ENCODE peak calls at places on chromosomes 5 and 9, in ten cellular contexts. B is NAMALWA; F is aorta; M is activated CD8-positive, alpha-beta memory T cell treated with anti-CD3 and anti-CD28 coated beads, Interleukin-2, amount 50 U/mL, for 48 hours; T is neural crest cell; J is body of pancreas; L is activated naive CD4-positive, alpha-beta T cell treated with Interleukin-2 at 50 U/mL for 16 hours; P is T-helper 9 cell; R is A172; N is stimulated activated naive B cell treated with anti-CD40 and anti-IgM and Interleukin-4, amounts not matched to agents 10 μg/mL and 1 μg/mL and 100 μg/mL, for 72 hours. V is an unnamed sample.

GRCh38 chr9:28678097-28678496 is 1104.8 kb upstream of the C9orf72 start:
- DNase-seq in B (no peak), F (no peak), M (no peak), T (no peak), J (no peak), L (no peak), P (no peak), R (peak; percentile 0), N (no peak), V (no peak)

GRCh38 chr9:110801426-110801825 is 132.8 kb downstream of the MUSK start:
- DNase-seq in B (no peak), F (no peak), M (no peak), T (no peak), J (no peak), L (no peak), P (no peak), R (no peak), N (no peak), V (no peak)

GRCh38 chr9:37037744-37038640 is 3.9 kb upstream of the PAX5 start:
- DNase-seq in B (no peak), F (no peak), M (peak; percentile 68), T (peak; percentile 47), J (no peak), L (peak; percentile 17), P (no peak), R (no peak), N (peak; percentile 68), V (no peak)

GRCh38 chr5:137051165-137051564 is 448.0 kb downstream of the SPOCK1 start:
- DNase-seq in B (no peak), F (no peak), M (no peak), T (no peak), J (no peak), L (no peak), P (no peak), R (no peak), N (no peak), V (no peak)

GRCh38 chr5:129345213-129345925 is 114.7 kb upstream of the ADAMTS19 start:
- DNase-seq in B (peak; percentile 4), F (no peak), M (no peak), T (no peak), J (no peak), L (no peak), P (no peak), R (no peak), N (no peak), V (no peak)

GRCh38 chr5:80960531-80961375 is 590 bp downstream of the RASGRF2 start:
- DNase-seq in B (no peak), F (peak; percentile 48), M (peak; percentile 77), T (peak; percentile 6), J (no peak), L (peak; percentile 44), P (peak; percentile 38), R (no peak), N (no peak), V (peak; percentile 49)

GRCh38 chr5:35618791-35619190 is 1.1 kb downstream of the SPEF2 start:
- DNase-seq in B (no peak), F (no peak), M (no peak), T (no peak), J (no peak), L (no peak), P (no peak), R (no peak), N (no peak), V (no peak)

GRCh38 chr9:109771084-109771483 is 8.9 kb upstream of the PALM2AKAP2 start:
- DNase-seq in B (no peak), F (no peak), M (no peak), T (no peak), J (no peak), L (no peak), P (no peak), R (peak; percentile 86), N (no peak), V (no peak)

GRCh38 chr5:71872465-71872864 is 153.4 kb downstream of the CARTPT start:
- DNase-seq in B (no peak), F (no peak), M (no peak), T (no peak), J (no peak), L (no peak), P (no peak), R (no peak), N (no peak), V (no peak)

GRCh38 chr9:68949271-68950000 is 64.5 kb downstream of the PRKACG start:
- DNase-seq in B (peak; percentile 77), F (peak; percentile 57), M (no peak), T (no peak), J (peak; percentile 65), L (no peak), P (no peak), R (peak; percentile 15), N (peak; percentile 7), V (no peak)

GRCh38 chr5:173240091-173241050 is 5.4 kb upstream of the NKX2-5 start:
- DNase-seq in B (no peak), F (no peak), M (no peak), T (no peak), J (no peak), L (no peak), P (no peak), R (no peak), N (no peak), V (no peak)

GRCh38 chr5:40333459-40334241 is 346.1 kb upstream of the PTGER4 start:
- DNase-seq in B (no peak), F (no peak), M (no peak), T (no peak), J (no peak), L (peak; percentile 17), P (no peak), R (peak; percentile 65), N (no peak), V (no peak)

GRCh38 chr5:102483736-102484135 is 15.1 kb downstream of the SLCO6A1 start:
- DNase-seq in B (no peak), F (no peak), M (no peak), T (no peak), J (no peak), L (no peak), P (no peak), R (no peak), N (no peak), V (no peak)

GRCh38 chr9:35826071-35826701 is 2.3 kb downstream of the FAM221B start:
- DNase-seq in B (peak; percentile 85), F (no peak), M (no peak), T (no peak), J (peak; percentile 39), L (peak; percentile 26), P (no peak), R (peak; percentile 32), N (no peak), V (no peak)

GRCh38 chr5:9381464-9381863 is 164.4 kb downstream of the SEMA5A start:
- DNase-seq in B (no peak), F (no peak), M (no peak), T (no peak), J (no peak), L (no peak), P (no peak), R (no peak), N (no peak), V (no peak)

GRCh38 chr5:17882760-17883488 is 248.7 kb downstream of the TAF11L14 start:
- DNase-seq in B (no peak), F (no peak), M (no peak), T (no peak), J (no peak), L (no peak), P (no peak), R (peak; percentile 2), N (no peak), V (no peak)

GRCh38 chr5:172669808-172670402 is 28.8 kb downstream of the NEURL1B start:
- DNase-seq in B (no peak), F (no peak), M (no peak), T (no peak), J (no peak), L (no peak), P (no peak), R (no peak), N (no peak), V (no peak)

GRCh38 chr5:172550096-172550765 is 90.8 kb upstream of the NEURL1B start:
- DNase-seq in B (no peak), F (no peak), M (no peak), T (no peak), J (no peak), L (no peak), P (no peak), R (peak; percentile 24), N (no peak), V (no peak)

GRCh38 chr9:124257865-124258764 is at the start of gene NEK6:
- DNase-seq in B (peak; percentile 44), F (peak; percentile 62), M (no peak), T (no peak), J (peak; percentile 36), L (peak; percentile 46), P (peak; percentile 15), R (no peak), N (no peak), V (peak; percentile 9)

GRCh38 chr5:98585661-98586310 is 187.7 kb upstream of the RGMB start:
- DNase-seq in B (no peak), F (no peak), M (no peak), T (no peak), J (no peak), L (no peak), P (no peak), R (no peak), N (no peak), V (no peak)

GRCh38 chr9:93683331-93684134 is 107.1 kb downstream of the PHF2 start:
- DNase-seq in B (no peak), F (peak; percentile 13), M (no peak), T (peak; percentile 0), J (no peak), L (no peak), P (no peak), R (no peak), N (no peak), V (no peak)

GRCh38 chr5:32071351-32071944 is 102.7 kb downstream of the GOLPH3 start:
- DNase-seq in B (no peak), F (no peak), M (no peak), T (no peak), J (no peak), L (no peak), P (no peak), R (no peak), N (no peak), V (no peak)

GRCh38 chr9:113854310-113854709 is 21.8 kb upstream of the ZNF618 start:
- DNase-seq in B (no peak), F (no peak), M (no peak), T (no peak), J (no peak), L (no peak), P (no peak), R (no peak), N (no peak), V (no peak)

GRCh38 chr9:120859361-120859760 is 16.6 kb upstream of the PSMD5 start:
- DNase-seq in B (no peak), F (no peak), M (no peak), T (no peak), J (no peak), L (no peak), P (no peak), R (no peak), N (no peak), V (no peak)

GRCh38 chr5:113249216-113249615 is 185.6 kb downstream of the TSSK1B start:
- DNase-seq in B (no peak), F (no peak), M (no peak), T (no peak), J (no peak), L (no peak), P (no peak), R (no peak), N (no peak), V (no peak)

GRCh38 chr9:100575006-100575405 is 2.9 kb upstream of the CAVIN4 start:
- DNase-seq in B (no peak), F (no peak), M (no peak), T (no peak), J (no peak), L (no peak), P (no peak), R (no peak), N (no peak), V (no peak)

GRCh38 chr9:2655411-2655901 is 33.9 kb downstream of the VLDLR start:
- DNase-seq in B (no peak), F (no peak), M (no peak), T (no peak), J (no peak), L (peak; percentile 23), P (no peak), R (peak; percentile 87), N (no peak), V (no peak)

GRCh38 chr9:73038613-73039012 is 85.8 kb upstream of the ALDH1A1 start:
- DNase-seq in B (no peak), F (peak; percentile 54), M (no peak), T (peak; percentile 11), J (peak; percentile 20), L (no peak), P (no peak), R (no peak), N (no peak), V (no peak)

V was measured in T-cell.